ENCODE peak calls at places on chromosomes 7 and 10, in seven cellular contexts. J is GM12878, L is A549, U is tibial nerve, R is K562, P is suprapubic skin, W is sigmoid colon. S is an unnamed sample.

GRCh38 chr7:74343281-74344127 is 54.3 kb downstream of the CLIP2 start:
- DNase-seq in R (peak; percentile 48), W (no peak), J (no peak), P (no peak), U (no peak), L (peak; percentile 71), S (no peak)

GRCh38 chr10:78774614-78774998 is 294.2 kb upstream of the ZMIZ1 start:
- DNase-seq in P (no peak), R (no peak), J (no peak), U (no peak), L (no peak), W (no peak), S (no peak)

GRCh38 chr10:80204801-80205477 is 398 bp downstream of the ANXA11 start:
- DNase-seq in J (no peak), L (no peak), W (peak; percentile 66), R (peak; percentile 69), U (no peak), P (no peak), S (no peak)

GRCh38 chr7:56124981-56125380 is 8.8 kb upstream of the NUPR2 start:
- DNase-seq in J (no peak), R (no peak), L (no peak), P (no peak), W (no peak), U (no peak), S (no peak)

GRCh38 chr7:112550468-112551060 is 69.8 kb downstream of the LSMEM1 start:
- DNase-seq in P (no peak), R (peak; percentile 85), W (no peak), U (peak; percentile 73), J (peak; percentile 23), L (peak; percentile 73), S (no peak)

GRCh38 chr10:132588301-132589013 is 50.9 kb downstream of the INPP5A start:
- DNase-seq in P (no peak), W (peak; percentile 78), R (no peak), U (no peak), L (no peak), J (no peak), S (no peak)

GRCh38 chr7:156848979-156849378 is 44.0 kb downstream of the LMBR1 start:
- DNase-seq in P (no peak), U (no peak), J (no peak), W (no peak), R (no peak), L (no peak), S (no peak)

GRCh38 chr7:150340024-150340749 is 1.2 kb downstream of the RARRES2 start:
- DNase-seq in L (no peak), P (no peak), R (no peak), W (peak; percentile 79), J (no peak), U (peak; percentile 29), S (no peak)

GRCh38 chr10:73771722-73772279 is 10.0 kb upstream of the CHCHD1 start:
- DNase-seq in L (peak; percentile 82), P (no peak), W (peak; percentile 95), J (no peak), U (peak; percentile 82), R (peak; percentile 93), S (peak; percentile 95)

GRCh38 chr7:86747698-86748097 is 104.0 kb downstream of the GRM3 start:
- DNase-seq in R (no peak), J (no peak), U (no peak), L (no peak), P (no peak), W (no peak), S (no peak)

GRCh38 chr10:331186-331585 is 195.9 kb downstream of the ZMYND11 start:
- DNase-seq in W (no peak), J (no peak), U (no peak), L (no peak), R (no peak), P (no peak), S (no peak)

GRCh38 chr7:155202106-155202871 is 95.4 kb upstream of the INSIG1 start:
- DNase-seq in P (no peak), R (no peak), U (no peak), L (no peak), J (no peak), W (peak; percentile 55), S (no peak)

GRCh38 chr7:47885309-47886000 is 62.8 kb downstream of the PKD1L1 start:
- DNase-seq in U (no peak), P (no peak), J (no peak), L (no peak), W (no peak), R (no peak), S (peak; percentile 80)

GRCh38 chr10:121873236-121873635 is 54.6 kb downstream of the ATE1 start:
- DNase-seq in R (no peak), W (no peak), P (no peak), L (no peak), U (no peak), J (no peak), S (no peak)

GRCh38 chr7:140640060-140640611 is 477 bp downstream of the DENND2A start:
- DNase-seq in W (peak; percentile 80), R (no peak), J (no peak), P (peak; percentile 81), U (no peak), L (peak; percentile 33), S (no peak)

GRCh38 chr10:70575874-70576802 is 26.4 kb downstream of the PRF1 start:
- DNase-seq in P (no peak), J (peak; percentile 81), U (peak; percentile 30), R (peak; percentile 92), W (peak; percentile 67), L (peak; percentile 13), S (no peak)

GRCh38 chr7:4040031-4040928 is 641.8 kb upstream of the FOXK1 start:
- DNase-seq in P (no peak), W (no peak), L (no peak), J (no peak), R (no peak), U (no peak), S (no peak)

GRCh38 chr10:99532687-99533495 is at the start of gene NKX2-3:
- DNase-seq in W (peak; percentile 100), L (peak; percentile 75), R (peak; percentile 38), J (no peak), P (no peak), U (peak; percentile 23), S (no peak)

GRCh38 chr10:14510346-14510745 is 179.6 kb upstream of the FRMD4A start:
- DNase-seq in R (no peak), L (no peak), J (no peak), U (no peak), W (no peak), P (no peak), S (no peak)
- H3K4me3 ChIP-seq in R (no peak overlapping the region), L (no peak overlapping the region), J (no peak overlapping the region), U (no peak overlapping the region), W (no peak overlapping the region), P (no peak overlapping the region), S (no peak overlapping the region)

GRCh38 chr10:29839826-29840515 is 205.2 kb upstream of the SVIL start:
- DNase-seq in L (no peak), J (no peak), U (no peak), R (no peak), P (no peak), W (peak; percentile 81), S (no peak)

GRCh38 chr10:29845166-29845565 is 210.4 kb upstream of the SVIL start:
- DNase-seq in W (no peak), U (no peak), P (no peak), J (no peak), L (no peak), R (no peak), S (no peak)

GRCh38 chr10:29840516-29841276 is 205.9 kb upstream of the SVIL start:
- DNase-seq in U (no peak), W (peak; percentile 66), R (no peak), L (no peak), P (no peak), J (no peak), S (no peak)

GRCh38 chr10:29841724-29842649 is 207.2 kb upstream of the SVIL start:
- DNase-seq in J (no peak), R (no peak), U (no peak), P (no peak), W (peak; percentile 96), L (peak; percentile 72), S (no peak)

GRCh38 chr10:29843143-29843542 is 208.4 kb upstream of the SVIL start:
- DNase-seq in U (no peak), R (no peak), J (no peak), P (no peak), W (peak; percentile 88), L (no peak), S (no peak)
- TF ChIP-seq EP300 in U (no peak), R (no peak), J (no peak), P (peak; percentile 51), W (peak; percentile 91), L (no peak), S (peak; percentile 85)

GRCh38 chr7:77393954-77394353 is 22.2 kb downstream of the GSAP start:
- DNase-seq in J (no peak), R (no peak), P (no peak), U (no peak), W (no peak), L (no peak), S (no peak)

GRCh38 chr7:77396894-77397547 is 19.1 kb downstream of the GSAP start:
- DNase-seq in W (no peak), P (no peak), J (no peak), R (no peak), U (no peak), L (no peak), S (no peak)

GRCh38 chr7:77393261-77393660 is 22.9 kb downstream of the GSAP start:
- DNase-seq in J (peak; percentile 85), R (no peak), L (peak; percentile 38), P (no peak), W (no peak), U (no peak), S (no peak)

GRCh38 chr7:77399838-77400237 is 16.3 kb downstream of the GSAP start:
- DNase-seq in W (no peak), P (no peak), U (no peak), J (no peak), L (no peak), R (no peak), S (no peak)

DNA sequence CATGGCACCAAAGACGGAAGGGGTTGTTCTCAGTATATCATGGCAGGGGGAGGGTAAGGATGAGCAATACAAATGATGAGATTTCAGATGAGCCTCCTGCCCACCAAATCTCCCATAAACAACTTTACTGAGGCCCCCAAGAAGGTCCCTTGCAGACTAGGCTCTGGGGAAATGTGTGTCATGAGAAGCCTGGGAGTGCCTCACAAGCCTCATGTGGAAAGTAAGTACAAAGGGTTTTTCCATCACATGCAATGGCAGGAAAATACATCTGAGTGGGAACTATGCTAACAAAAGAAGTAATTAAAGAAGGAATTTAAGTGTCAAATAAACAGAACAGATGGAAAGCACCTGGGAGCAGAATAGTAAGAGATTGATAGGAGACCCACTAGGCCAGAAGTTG is 20.6 kb downstream of the GSAP start:
- DNase-seq in P (no peak), W (no peak), R (no peak), L (no peak), J (no peak), U (no peak), S (no peak)
- TF ChIP-seq POLR2A in P (no peak), W (no peak), R (no peak), L (no peak), J (no peak), U (no peak), S (no peak)

GRCh38 chr10:110065269-110065668 is 57.5 kb downstream of the ADD3 start:
- DNase-seq in J (no peak), R (no peak), W (no peak), U (no peak), P (no peak), L (no peak), S (no peak)

GRCh38 chr10:110068780-110069179 is 61.0 kb downstream of the ADD3 start:
- DNase-seq in U (no peak), P (no peak), W (no peak), J (no peak), L (no peak), R (no peak), S (no peak)

GRCh38 chr10:110069502-110069982 is 61.8 kb downstream of the ADD3 start:
- DNase-seq in J (no peak), U (no peak), W (no peak), L (no peak), R (no peak), P (no peak), S (no peak)

GRCh38 chr10:110067960-110068770 is 60.4 kb downstream of the ADD3 start:
- DNase-seq in U (peak; percentile 25), W (no peak), P (no peak), R (peak; percentile 89), J (no peak), L (no peak), S (no peak)
- H3K4me3 ChIP-seq in U (no peak overlapping the region), W (no peak overlapping the region), P (no peak overlapping the region), R (no peak overlapping the region), J (no peak overlapping the region), L (no peak overlapping the region), S (no peak overlapping the region)